ENCODE peak calls at places on chromosomes 12 and 14, in five cellular contexts. A is A549, I is HepG2, P is K562, Y is GM12878. R is an unnamed sample.

GRCh38 chr12:22709292-22709691 is 84.3 kb downstream of the ETNK1 start:
- DNase-seq in A (peak), I (peak), P (peak), Y (peak), R (peak)

GRCh38 chr12:57842342-57843294 is 3.9 kb downstream of the CTDSP2 start:
- DNase-seq in A (no peak), I (no peak), P (no peak), Y (no peak), R (no peak)

GRCh38 chr12:110545812-110546211 is 37.3 kb downstream of the PPTC7 start:
- DNase-seq in A (no peak), I (no peak), P (no peak), Y (no peak), R (no peak)

GRCh38 chr14:21894003-21894897 is 220.6 kb upstream of the OR4E1 start:
- DNase-seq in A (peak), I (no peak), P (no peak), Y (no peak), R (no peak)

GRCh38 chr12:67034110-67034879 is 234.9 kb upstream of the CAND1 start:
- DNase-seq in A (peak), I (no peak), P (no peak), Y (no peak), R (no peak)

GRCh38 chr12:120126635-120127005 is 10.1 kb upstream of the RAB35 start:
- DNase-seq in A (no peak), I (no peak), P (no peak), Y (no peak), R (peak)

GRCh38 chr14:39668449-39668848 is 236.2 kb upstream of the FBXO33 start:
- DNase-seq in A (no peak), I (no peak), P (no peak), Y (no peak), R (no peak)

GRCh38 chr14:61525293-61526011 is 169.9 kb upstream of the HIF1A start:
- DNase-seq in A (peak), I (no peak), P (no peak), Y (peak), R (peak)

GRCh38 chr12:2960432-2960956 is 1.3 kb downstream of the TEAD4 start:
- DNase-seq in A (peak), I (peak), P (peak), Y (no peak), R (peak)

GRCh38 chr12:29073631-29074239 is 75.3 kb upstream of the FAR2 start:
- DNase-seq in A (peak), I (peak), P (peak), Y (no peak), R (peak)

GRCh38 chr12:113070117-113070906 is 13.8 kb downstream of the DTX1 start:
- DNase-seq in A (no peak), I (no peak), P (no peak), Y (no peak), R (no peak)

GRCh38 chr12:39875721-39876120 is 230.2 kb downstream of the SLC2A13 start:
- DNase-seq in A (no peak), I (no peak), P (no peak), Y (no peak), R (no peak)

GRCh38 chr12:50050410-50051280 is 6.8 kb upstream of the ASIC1 start:
- DNase-seq in A (no peak), I (peak), P (peak), Y (no peak), R (no peak)

GRCh38 chr14:50397461-50398196 is 948 bp upstream of the CDKL1 start:
- DNase-seq in A (peak), I (peak), P (no peak), Y (no peak), R (no peak)

GRCh38 chr14:103388664-103389063 is 3.4 kb downstream of the MARK3 start:
- DNase-seq in A (no peak), I (no peak), P (no peak), Y (no peak), R (no peak)

DNA sequence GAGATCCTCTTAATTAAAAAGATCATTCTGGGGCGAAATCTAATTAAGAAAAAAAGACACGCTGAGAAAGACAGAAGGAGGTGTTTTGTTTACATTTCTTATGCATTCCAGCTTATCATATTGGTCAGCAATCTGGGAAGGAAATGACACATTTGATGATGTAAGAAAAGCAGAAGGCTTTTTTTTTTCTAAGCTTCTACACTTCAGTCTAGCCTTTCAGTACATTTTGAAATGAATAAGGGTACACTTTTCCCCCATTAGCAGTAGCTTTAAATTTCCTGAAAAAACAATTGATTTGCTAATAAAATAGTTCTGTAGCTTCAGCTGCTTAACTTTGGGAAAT is 5.9 kb upstream of the GSC start:
- DNase-seq in A (no peak), I (no peak), P (no peak), Y (no peak), R (no peak)
- H3K4me2 ChIP-seq in A (no peak), I (no peak), P (no peak), Y (no peak), R (peak)

GRCh38 chr12:124490584-124491305 is 76.7 kb downstream of the NCOR2 start:
- DNase-seq in A (no peak), I (no peak), P (peak), Y (no peak), R (no peak)
- TF ChIP-seq MYC in A (no peak), I (no peak), P (peak), Y (no peak), R (no peak)

GRCh38 chr14:20332946-20333782 is at the start of gene CCNB1IP1:
- DNase-seq in A (peak), I (peak), P (peak), Y (peak), R (peak)

GRCh38 chr14:20331048-20331613 is 1.9 kb downstream of the CCNB1IP1 start:
- DNase-seq in A (no peak), I (peak), P (peak), Y (no peak), R (no peak)

GRCh38 chr14:20329355-20329754 is 3.7 kb downstream of the CCNB1IP1 start:
- DNase-seq in A (no peak), I (no peak), P (no peak), Y (no peak), R (no peak)

GRCh38 chr14:20332386-20332945 is 613 bp downstream of the CCNB1IP1 start:
- DNase-seq in A (no peak), I (peak), P (peak), Y (no peak), R (no peak)

GRCh38 chr14:20334017-20334416 is 938 bp upstream of the CCNB1IP1 start:
- DNase-seq in A (no peak), I (no peak), P (no peak), Y (no peak), R (no peak)
- H3K4me2 ChIP-seq in A (peak), I (peak), P (no peak), Y (peak), R (no peak)

DNA sequence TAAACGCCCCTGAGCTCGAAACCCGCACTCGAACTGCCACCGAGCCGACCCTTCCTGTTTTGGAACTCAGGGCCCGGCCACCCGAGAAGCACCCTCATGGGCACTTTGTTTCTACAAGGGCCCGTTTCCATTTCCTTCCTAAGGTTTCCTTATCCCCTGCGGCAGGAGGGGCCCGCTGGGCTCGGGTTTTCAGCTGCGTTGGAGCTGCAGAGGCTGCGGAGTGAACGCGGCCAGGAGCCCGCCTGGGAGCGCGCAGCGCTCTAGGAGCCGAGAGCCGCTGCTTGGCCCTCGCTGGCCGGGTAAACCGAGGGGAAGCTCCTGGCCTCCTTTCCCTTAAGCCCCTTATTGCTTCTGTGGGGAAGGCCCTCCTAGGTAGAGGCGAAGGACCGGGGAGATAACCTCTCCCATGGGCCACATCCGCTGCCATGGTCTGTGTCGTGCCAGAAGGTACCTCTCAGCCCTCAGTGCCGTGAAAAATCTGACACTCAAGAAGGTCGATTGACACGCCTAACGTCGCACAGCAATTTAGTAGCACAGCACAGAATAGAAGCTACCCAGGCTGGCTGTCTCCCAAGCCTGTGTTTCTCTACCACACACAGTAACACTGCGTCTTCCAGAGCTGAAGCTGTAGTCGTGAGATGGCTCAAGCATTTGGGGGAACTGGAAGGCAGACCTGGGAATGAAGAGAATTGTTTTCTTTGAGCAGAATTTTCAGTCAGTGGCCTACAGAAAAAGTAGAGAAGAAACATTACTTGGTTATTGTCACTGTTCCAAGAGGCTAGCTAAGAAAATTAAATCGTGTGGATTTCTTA is 12.9 kb upstream of the CALM1 start:
- DNase-seq in A (no peak), I (peak), P (peak), Y (no peak), R (peak)
- TF ChIP-seq MYC in A (no peak), I (no peak), P (no peak), Y (no peak), R (no peak)

DNA sequence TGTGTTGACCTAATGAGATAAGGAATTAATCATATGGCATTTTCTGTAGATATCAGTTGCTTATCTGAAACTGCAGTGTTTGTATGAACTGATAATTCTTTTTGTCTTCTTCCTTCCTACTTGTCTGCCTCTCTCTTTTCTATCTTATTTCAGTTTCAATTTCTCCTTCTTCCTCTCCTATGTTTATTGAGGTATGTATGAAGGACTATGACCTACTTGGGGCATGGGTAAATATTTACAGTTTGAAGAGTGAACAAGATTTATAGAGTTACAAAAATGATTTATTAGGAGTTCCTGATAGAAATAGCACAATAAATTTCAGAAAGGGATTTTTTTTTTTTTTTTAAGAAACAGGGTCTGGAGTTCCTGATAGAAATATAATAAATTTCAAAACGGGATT is 88.7 kb upstream of the MUCL1 start:
- DNase-seq in A (no peak), I (no peak), P (no peak), Y (no peak), R (no peak)
- H3K4me2 ChIP-seq in A (no peak), I (no peak), P (no peak), Y (no peak), R (no peak)

GRCh38 chr12:48795550-48796455 is 6.9 kb upstream of the ADCY6 start:
- DNase-seq in A (peak), I (peak), P (peak), Y (peak), R (peak)
- TF ChIP-seq MYC in A (no peak), I (no peak), P (no peak), Y (no peak), R (no peak)

GRCh38 chr14:101006008-101006407 is 102.5 kb upstream of the RTL1 start:
- DNase-seq in A (no peak), I (no peak), P (no peak), Y (no peak), R (no peak)
- H3K4me2 ChIP-seq in A (no peak), I (no peak), P (no peak), Y (no peak), R (no peak)

DNA sequence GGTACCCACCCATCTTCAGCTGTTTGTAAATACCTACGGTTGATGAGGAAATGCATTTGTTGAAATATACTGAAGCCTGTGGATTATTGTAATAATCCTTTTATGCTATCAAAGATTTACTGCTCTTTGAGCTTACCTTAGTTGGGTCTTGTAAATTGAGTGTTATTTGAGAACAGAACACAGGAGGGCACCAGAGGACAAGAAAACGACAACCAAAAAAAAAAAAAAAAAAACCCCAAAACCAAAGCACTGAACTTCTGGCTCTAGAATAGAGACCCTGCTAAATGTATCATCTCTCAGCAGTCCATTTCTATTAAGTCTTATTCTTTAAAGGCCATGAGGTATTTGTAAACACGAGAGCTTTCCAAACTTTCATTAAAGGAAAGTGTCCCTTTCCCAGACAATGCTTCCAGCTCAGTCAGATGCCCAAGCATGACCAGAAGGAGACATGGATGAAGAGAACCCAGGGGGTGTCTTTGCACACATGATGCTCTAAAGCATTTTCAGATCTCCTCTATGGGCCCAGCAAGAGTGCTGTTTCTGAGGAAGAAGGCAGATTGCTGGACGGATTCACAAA is 763.9 kb downstream of the NRXN3 start:
- DNase-seq in A (peak), I (peak), P (peak), Y (no peak), R (peak)
- TF ChIP-seq MYC in A (no peak), I (no peak), P (no peak), Y (no peak), R (no peak)

DNA sequence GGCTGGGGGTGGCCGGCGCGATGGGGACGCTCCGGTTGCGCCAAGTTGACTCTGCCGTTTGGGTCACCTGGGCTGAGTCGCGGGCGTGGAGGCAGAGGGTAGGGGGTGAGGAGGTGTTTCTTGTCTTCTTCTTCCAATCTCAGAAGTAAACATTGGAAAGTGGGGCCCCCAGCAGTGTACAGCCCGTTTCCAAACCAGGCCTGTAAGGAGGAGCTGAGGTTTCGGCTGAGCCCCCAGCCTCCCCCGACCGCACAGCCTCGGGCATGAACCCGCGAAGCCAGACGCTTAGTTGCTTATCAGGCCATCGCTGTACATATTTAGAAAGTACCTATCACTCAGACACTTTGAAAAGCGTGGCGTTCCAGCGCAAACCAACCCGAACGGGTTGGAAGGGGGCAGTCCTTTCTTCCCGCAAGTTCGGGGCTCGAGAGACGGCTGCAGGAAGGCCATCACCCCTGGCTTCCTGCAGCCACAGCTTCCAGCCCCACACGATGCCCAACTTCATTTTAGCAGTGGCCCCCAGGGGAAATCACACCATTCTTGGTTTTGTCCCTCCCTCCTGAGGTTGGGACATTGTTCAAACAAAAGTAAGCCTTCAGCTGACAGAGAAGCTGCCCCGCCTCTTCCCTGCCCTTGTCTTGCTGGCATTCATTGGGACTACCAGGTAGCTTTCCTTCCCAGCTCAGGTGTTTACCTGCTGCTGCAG is 164.1 kb downstream of the ZFP36L1 start:
- DNase-seq in A (no peak), I (peak), P (no peak), Y (no peak), R (no peak)
- H3K4me2 ChIP-seq in A (no peak), I (no peak), P (no peak), Y (peak), R (no peak)